ENCODE peak calls at places on chromosome 21, in six cellular contexts. One of them, this sample, is unnamed.

GRCh38 chr21:17397703-17398102 is 115.1 kb upstream of the CXADR start:
- DNase-seq in endodermal cell: no peak
- DNase-seq in cardiac muscle cell: no peak
- DNase-seq in heart right ventricle: no peak
- DNase-seq in endothelial cell: no peak
- DNase-seq in omental fat pad: no peak
- DNase-seq in this sample: no peak

GRCh38 chr21:25560151-25560783 is 47.0 kb downstream of the MRPL39 start:
- DNase-seq in endodermal cell: no peak
- DNase-seq in cardiac muscle cell: peak; percentile 17
- DNase-seq in heart right ventricle: no peak
- DNase-seq in endothelial cell: no peak
- DNase-seq in omental fat pad: no peak
- DNase-seq in this sample: no peak

GRCh38 chr21:39633770-39634181 is 21.0 kb downstream of the B3GALT5 start:
- DNase-seq in endodermal cell: no peak
- DNase-seq in cardiac muscle cell: no peak
- DNase-seq in heart right ventricle: no peak
- DNase-seq in endothelial cell: no peak
- DNase-seq in omental fat pad: no peak
- DNase-seq in this sample: no peak

GRCh38 chr21:35825370-35825769 is 235.0 kb downstream of the SETD4 start:
- DNase-seq in endodermal cell: no peak
- DNase-seq in cardiac muscle cell: no peak
- DNase-seq in heart right ventricle: no peak
- DNase-seq in endothelial cell: no peak
- DNase-seq in omental fat pad: no peak
- DNase-seq in this sample: no peak

GRCh38 chr21:27017251-27017650 is 50.4 kb upstream of the ADAMTS5 start:
- DNase-seq in endodermal cell: no peak
- DNase-seq in cardiac muscle cell: peak; percentile 24
- DNase-seq in heart right ventricle: no peak
- DNase-seq in endothelial cell: no peak
- DNase-seq in omental fat pad: no peak
- DNase-seq in this sample: no peak

GRCh38 chr21:26199471-26199870 is 28.9 kb upstream of the APP start:
- DNase-seq in endodermal cell: no peak
- DNase-seq in cardiac muscle cell: peak; percentile 39
- DNase-seq in heart right ventricle: no peak
- DNase-seq in endothelial cell: no peak
- DNase-seq in omental fat pad: no peak
- DNase-seq in this sample: no peak

GRCh38 chr21:28317177-28317950 is 675.3 kb downstream of the LTN1 start:
- DNase-seq in endodermal cell: no peak
- DNase-seq in cardiac muscle cell: no peak
- DNase-seq in heart right ventricle: no peak
- DNase-seq in endothelial cell: no peak
- DNase-seq in omental fat pad: no peak
- DNase-seq in this sample: no peak

GRCh38 chr21:28805885-28806284 is 186.8 kb downstream of the LTN1 start:
- DNase-seq in endodermal cell: no peak
- DNase-seq in cardiac muscle cell: peak; percentile 88
- DNase-seq in heart right ventricle: no peak
- DNase-seq in endothelial cell: no peak
- DNase-seq in omental fat pad: no peak
- DNase-seq in this sample: no peak

GRCh38 chr21:30336596-30336995 is 898 bp downstream of the KRTAP27-1 start:
- DNase-seq in endodermal cell: no peak
- DNase-seq in cardiac muscle cell: peak; percentile 43
- DNase-seq in heart right ventricle: no peak
- DNase-seq in endothelial cell: no peak
- DNase-seq in omental fat pad: no peak
- DNase-seq in this sample: no peak

GRCh38 chr21:28516996-28517592 is 475.6 kb downstream of the LTN1 start:
- DNase-seq in endodermal cell: peak; percentile 96
- DNase-seq in cardiac muscle cell: peak; percentile 67
- DNase-seq in heart right ventricle: peak; percentile 74
- DNase-seq in endothelial cell: peak; percentile 76
- DNase-seq in omental fat pad: no peak
- DNase-seq in this sample: peak; percentile 25

GRCh38 chr21:17775431-17776126 is 43.6 kb downstream of the C21orf91 start:
- DNase-seq in endodermal cell: no peak
- DNase-seq in cardiac muscle cell: no peak
- DNase-seq in heart right ventricle: no peak
- DNase-seq in endothelial cell: no peak
- DNase-seq in omental fat pad: no peak
- DNase-seq in this sample: peak; percentile 25

GRCh38 chr21:39087238-39087975 is 95.8 kb downstream of the PSMG1 start:
- DNase-seq in endodermal cell: no peak
- DNase-seq in cardiac muscle cell: no peak
- DNase-seq in heart right ventricle: peak; percentile 69
- DNase-seq in endothelial cell: no peak
- DNase-seq in omental fat pad: no peak
- DNase-seq in this sample: no peak

GRCh38 chr21:32826317-32827167 is 55.0 kb upstream of the PAXBP1 start:
- DNase-seq in endodermal cell: peak; percentile 76
- DNase-seq in cardiac muscle cell: peak; percentile 77
- DNase-seq in heart right ventricle: peak; percentile 23
- DNase-seq in endothelial cell: peak; percentile 53
- DNase-seq in omental fat pad: no peak
- DNase-seq in this sample: no peak

GRCh38 chr21:15005391-15005790 is 59.4 kb downstream of the NRIP1 start:
- DNase-seq in endodermal cell: peak; percentile 87
- DNase-seq in cardiac muscle cell: no peak
- DNase-seq in heart right ventricle: no peak
- DNase-seq in endothelial cell: no peak
- DNase-seq in omental fat pad: no peak
- DNase-seq in this sample: no peak

GRCh38 chr21:17542371-17542992 is 29.6 kb downstream of the CXADR start:
- DNase-seq in endodermal cell: no peak
- DNase-seq in cardiac muscle cell: no peak
- DNase-seq in heart right ventricle: no peak
- DNase-seq in endothelial cell: no peak
- DNase-seq in omental fat pad: no peak
- DNase-seq in this sample: no peak

GRCh38 chr21:32094792-32095191 is 184.1 kb downstream of the MIS18A start:
- DNase-seq in endodermal cell: peak; percentile 56
- DNase-seq in cardiac muscle cell: peak; percentile 40
- DNase-seq in heart right ventricle: no peak
- DNase-seq in endothelial cell: no peak
- DNase-seq in omental fat pad: no peak
- DNase-seq in this sample: no peak

GRCh38 chr21:43727571-43728466 is 8.9 kb downstream of the PDXK start:
- DNase-seq in endodermal cell: peak; percentile 75
- DNase-seq in cardiac muscle cell: peak; percentile 48
- DNase-seq in heart right ventricle: no peak
- DNase-seq in endothelial cell: no peak
- DNase-seq in omental fat pad: no peak
- DNase-seq in this sample: no peak

GRCh38 chr21:31564439-31564838 is 95.1 kb upstream of the SOD1 start:
- DNase-seq in endodermal cell: peak; percentile 46
- DNase-seq in cardiac muscle cell: no peak
- DNase-seq in heart right ventricle: no peak
- DNase-seq in endothelial cell: no peak
- DNase-seq in omental fat pad: no peak
- DNase-seq in this sample: no peak

GRCh38 chr21:44421901-44422840 is 33.1 kb upstream of the LRRC3 start:
- DNase-seq in endodermal cell: peak; percentile 22
- DNase-seq in cardiac muscle cell: no peak
- DNase-seq in heart right ventricle: no peak
- DNase-seq in endothelial cell: no peak
- DNase-seq in omental fat pad: peak; percentile 14
- DNase-seq in this sample: no peak

GRCh38 chr21:29145837-29146453 is 15.5 kb downstream of the MAP3K7CL start:
- DNase-seq in endodermal cell: no peak
- DNase-seq in cardiac muscle cell: no peak
- DNase-seq in heart right ventricle: no peak
- DNase-seq in endothelial cell: no peak
- DNase-seq in omental fat pad: no peak
- DNase-seq in this sample: no peak

GRCh38 chr21:30391615-30392014 is 4.2 kb upstream of the KRTAP13-1 start:
- DNase-seq in endodermal cell: no peak
- DNase-seq in cardiac muscle cell: no peak
- DNase-seq in heart right ventricle: no peak
- DNase-seq in endothelial cell: no peak
- DNase-seq in omental fat pad: no peak
- DNase-seq in this sample: no peak

GRCh38 chr21:39788383-39788782 is 43.4 kb downstream of the IGSF5 start:
- DNase-seq in endodermal cell: peak; percentile 92
- DNase-seq in cardiac muscle cell: peak; percentile 77
- DNase-seq in heart right ventricle: peak; percentile 82
- DNase-seq in endothelial cell: peak; percentile 60
- DNase-seq in omental fat pad: peak; percentile 23
- DNase-seq in this sample: no peak

GRCh38 chr21:30434033-30434631 is 4.1 kb downstream of the KRTAP13-4 start:
- DNase-seq in endodermal cell: peak; percentile 88
- DNase-seq in cardiac muscle cell: peak; percentile 35
- DNase-seq in heart right ventricle: no peak
- DNase-seq in endothelial cell: peak; percentile 59
- DNase-seq in omental fat pad: no peak
- DNase-seq in this sample: no peak

GRCh38 chr21:16213518-16213917 is 483.7 kb downstream of the USP25 start:
- DNase-seq in endodermal cell: no peak
- DNase-seq in cardiac muscle cell: no peak
- DNase-seq in heart right ventricle: no peak
- DNase-seq in endothelial cell: no peak
- DNase-seq in omental fat pad: no peak
- DNase-seq in this sample: no peak

GRCh38 chr21:46599251-46599572 is 5.7 kb downstream of the S100B start:
- DNase-seq in endodermal cell: no peak
- DNase-seq in cardiac muscle cell: peak; percentile 93
- DNase-seq in heart right ventricle: peak; percentile 80
- DNase-seq in endothelial cell: peak; percentile 61
- DNase-seq in omental fat pad: no peak
- DNase-seq in this sample: no peak

GRCh38 chr21:44345495-44345894 is 6.3 kb upstream of the CFAP410 start:
- DNase-seq in endodermal cell: no peak
- DNase-seq in cardiac muscle cell: no peak
- DNase-seq in heart right ventricle: no peak
- DNase-seq in endothelial cell: no peak
- DNase-seq in omental fat pad: no peak
- DNase-seq in this sample: no peak

GRCh38 chr21:37060296-37060695 is 12.6 kb downstream of the PIGP start:
- DNase-seq in endodermal cell: peak; percentile 84
- DNase-seq in cardiac muscle cell: peak; percentile 89
- DNase-seq in heart right ventricle: peak; percentile 27
- DNase-seq in endothelial cell: no peak
- DNase-seq in omental fat pad: no peak
- DNase-seq in this sample: no peak

GRCh38 chr21:33123396-33124120 is 53.6 kb downstream of the OLIG1 start:
- DNase-seq in endodermal cell: no peak
- DNase-seq in cardiac muscle cell: no peak
- DNase-seq in heart right ventricle: no peak
- DNase-seq in endothelial cell: no peak
- DNase-seq in omental fat pad: no peak
- DNase-seq in this sample: no peak

GRCh38 chr21:41241341-41241740 is 73.4 kb downstream of the BACE2 start:
- DNase-seq in endodermal cell: no peak
- DNase-seq in cardiac muscle cell: no peak
- DNase-seq in heart right ventricle: no peak
- DNase-seq in endothelial cell: no peak
- DNase-seq in omental fat pad: no peak
- DNase-seq in this sample: no peak

GRCh38 chr21:26280715-26281310 is 110.2 kb upstream of the APP start:
- DNase-seq in endodermal cell: peak; percentile 47
- DNase-seq in cardiac muscle cell: no peak
- DNase-seq in heart right ventricle: no peak
- DNase-seq in endothelial cell: no peak
- DNase-seq in omental fat pad: no peak
- DNase-seq in this sample: no peak

DNA sequence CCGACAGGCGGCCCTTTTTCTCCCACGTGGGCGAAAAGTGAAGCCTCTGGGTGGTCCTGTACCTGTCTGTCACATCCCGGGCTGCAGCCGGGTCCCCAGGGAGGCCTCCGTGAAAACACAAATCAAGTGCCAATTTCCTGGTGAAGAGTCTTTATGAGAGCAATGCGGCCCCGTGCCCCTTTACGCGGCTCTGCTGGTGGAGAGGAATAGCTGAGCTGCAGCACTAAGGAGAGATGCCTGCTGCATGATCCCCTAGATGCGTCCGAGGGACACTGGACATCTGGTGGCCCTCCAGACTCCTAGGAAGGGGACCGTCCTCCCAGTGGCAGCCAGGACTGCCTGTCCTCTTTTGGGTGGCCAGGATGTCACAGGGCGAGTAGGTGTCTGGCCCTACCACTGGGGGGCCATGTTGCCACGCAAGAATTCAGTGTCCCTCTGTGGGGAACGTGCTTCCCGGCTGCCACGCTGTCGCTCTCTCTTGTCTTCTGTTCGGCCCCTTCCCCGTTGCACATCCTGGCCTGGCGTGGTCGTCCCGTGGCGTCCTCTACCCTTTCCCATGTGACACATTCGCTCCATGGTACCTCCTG is 38.7 kb downstream of the COL18A1 start:
- DNase-seq in endodermal cell: no peak
- DNase-seq in cardiac muscle cell: no peak
- DNase-seq in heart right ventricle: no peak
- DNase-seq in endothelial cell: no peak
- DNase-seq in omental fat pad: no peak
- DNase-seq in this sample: no peak
- TF ChIP-seq CTCF in endodermal cell: no peak
- TF ChIP-seq CTCF in cardiac muscle cell: no peak
- TF ChIP-seq CTCF in heart right ventricle: no peak
- TF ChIP-seq CTCF in endothelial cell: no peak
- TF ChIP-seq CTCF in omental fat pad: no peak
- TF ChIP-seq CTCF in this sample: no peak

GRCh38 chr21:42411197-42411869 is 7.6 kb downstream of the UBASH3A start:
- DNase-seq in endodermal cell: peak; percentile 68
- DNase-seq in cardiac muscle cell: no peak
- DNase-seq in heart right ventricle: no peak
- DNase-seq in endothelial cell: no peak
- DNase-seq in omental fat pad: no peak
- DNase-seq in this sample: no peak
- TF ChIP-seq CTCF in endodermal cell: peak; percentile 59
- TF ChIP-seq CTCF in cardiac muscle cell: no peak
- TF ChIP-seq CTCF in heart right ventricle: no peak
- TF ChIP-seq CTCF in endothelial cell: no peak
- TF ChIP-seq CTCF in omental fat pad: no peak
- TF ChIP-seq CTCF in this sample: no peak

GRCh38 chr21:24545807-24546361 is 1061.4 kb downstream of the MRPL39 start:
- DNase-seq in endodermal cell: no peak
- DNase-seq in cardiac muscle cell: no peak
- DNase-seq in heart right ventricle: peak; percentile 10
- DNase-seq in endothelial cell: no peak
- DNase-seq in omental fat pad: no peak
- DNase-seq in this sample: no peak
- TF ChIP-seq CTCF in endodermal cell: no peak
- TF ChIP-seq CTCF in cardiac muscle cell: no peak
- TF ChIP-seq CTCF in heart right ventricle: no peak
- TF ChIP-seq CTCF in endothelial cell: no peak
- TF ChIP-seq CTCF in omental fat pad: no peak
- TF ChIP-seq CTCF in this sample: no peak

DNA sequence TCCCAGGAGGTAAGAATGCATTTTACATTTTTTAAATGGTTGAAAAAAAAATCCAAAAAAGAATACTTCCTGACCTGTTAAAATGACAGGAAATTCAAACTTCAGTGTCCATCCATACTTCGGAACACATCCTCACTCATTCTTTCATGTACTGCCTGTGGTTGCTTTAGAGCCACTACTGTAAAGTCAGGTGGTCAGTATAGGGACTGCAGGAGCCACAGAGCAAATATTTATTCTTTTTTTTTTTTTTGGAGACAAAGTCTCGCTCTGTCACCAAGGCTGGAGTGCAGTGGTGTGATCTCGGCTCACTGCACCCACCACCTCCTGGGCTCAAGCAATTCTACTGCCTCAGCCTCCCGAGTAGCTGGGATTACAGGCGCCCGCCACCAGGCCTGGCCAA is 124.7 kb downstream of the CLIC6 start:
- DNase-seq in endodermal cell: no peak
- DNase-seq in cardiac muscle cell: no peak
- DNase-seq in heart right ventricle: no peak
- DNase-seq in endothelial cell: no peak
- DNase-seq in omental fat pad: no peak
- DNase-seq in this sample: no peak
- TF ChIP-seq CTCF in endodermal cell: no peak
- TF ChIP-seq CTCF in cardiac muscle cell: no peak
- TF ChIP-seq CTCF in heart right ventricle: no peak
- TF ChIP-seq CTCF in endothelial cell: peak; percentile 22
- TF ChIP-seq CTCF in omental fat pad: no peak
- TF ChIP-seq CTCF in this sample: no peak

This sample was measured in activated B cell treated with CpG ODN at 0.5 μM for 24 hours.